ENCODE peak calls at places on chromosomes 7 and 10, in nine cellular contexts. Y, W, N, A, U, C, B, Q and X are unnamed samples.

GRCh38 chr10:44253769-44254462 is 131.0 kb downstream of the CXCL12 start:
- DNase-seq in U (no peak), Q (no peak), W (peak; percentile 95), B (no peak), Y (no peak), C (no peak), N (peak; percentile 80), A (peak; percentile 63), X (no peak)

GRCh38 chr10:96902762-96903358 is 70.8 kb downstream of the LCOR start:
- DNase-seq in W (no peak), C (no peak), A (no peak), N (no peak), Y (no peak), B (no peak), Q (no peak), U (no peak), X (no peak)

GRCh38 chr7:116966606-116967005 is 13.3 kb downstream of the ST7 start:
- DNase-seq in U (no peak), N (no peak), A (no peak), Y (no peak), B (no peak), W (no peak), C (no peak), Q (no peak), X (no peak)

GRCh38 chr7:2655870-2656614 is 24.3 kb downstream of the TTYH3 start:
- DNase-seq in Q (no peak), C (no peak), B (no peak), U (no peak), W (no peak), Y (no peak), N (no peak), A (no peak), X (no peak)

GRCh38 chr10:62594093-62594520 is 210.4 kb upstream of the ADO start:
- DNase-seq in W (peak; percentile 69), Q (peak; percentile 30), A (peak; percentile 64), U (peak; percentile 87), B (no peak), N (peak; percentile 68), C (peak; percentile 73), Y (peak; percentile 44), X (peak; percentile 77)

GRCh38 chr7:43248961-43249807 is 136.7 kb downstream of the HECW1 start:
- DNase-seq in C (no peak), B (no peak), N (no peak), U (peak; percentile 89), W (no peak), Y (no peak), A (peak; percentile 74), Q (no peak), X (peak; percentile 62)

GRCh38 chr7:34128762-34129161 is 223.4 kb downstream of the BMPER start:
- DNase-seq in U (no peak), A (peak; percentile 20), N (no peak), C (no peak), Y (no peak), W (peak; percentile 64), Q (no peak), B (no peak), X (no peak)

GRCh38 chr10:114492351-114493037 is 88.2 kb upstream of the AFAP1L2 start:
- DNase-seq in A (no peak), B (no peak), C (no peak), W (peak; percentile 49), Q (no peak), N (peak; percentile 45), U (no peak), Y (no peak), X (no peak)

GRCh38 chr7:140734096-140734495 is 37.6 kb downstream of the NDUFB2 start:
- DNase-seq in A (no peak), Q (no peak), U (no peak), N (no peak), W (no peak), Y (no peak), C (no peak), B (no peak), X (no peak)

GRCh38 chr10:86047588-86047987 is 319.0 kb downstream of the GRID1 start:
- DNase-seq in Q (no peak), C (no peak), U (no peak), A (no peak), B (no peak), Y (no peak), W (no peak), N (no peak), X (no peak)

GRCh38 chr7:33821970-33822369 is 83.4 kb upstream of the BMPER start:
- DNase-seq in C (peak; percentile 4), B (no peak), N (no peak), A (no peak), U (no peak), Y (no peak), W (no peak), Q (no peak), X (no peak)

GRCh38 chr7:17304926-17305325 is 6.5 kb downstream of the AHR start:
- DNase-seq in A (peak; percentile 94), U (no peak), Y (no peak), N (peak; percentile 94), W (peak; percentile 86), B (no peak), Q (no peak), C (peak; percentile 42), X (peak; percentile 71)

GRCh38 chr7:17680026-17680425 is 260.3 kb downstream of the SNX13 start:
- DNase-seq in C (peak; percentile 77), A (peak; percentile 94), B (no peak), Y (no peak), U (no peak), N (peak; percentile 96), Q (no peak), W (peak; percentile 95), X (no peak)

GRCh38 chr7:106127984-106128780 is 16.1 kb upstream of the SYPL1 start:
- DNase-seq in C (peak; percentile 72), B (no peak), Q (no peak), Y (no peak), A (no peak), U (no peak), W (peak; percentile 20), N (peak; percentile 23), X (no peak)

GRCh38 chr10:110754375-110755120 is 110.4 kb downstream of the RBM20 start:
- DNase-seq in B (no peak), Q (no peak), W (no peak), Y (no peak), N (no peak), U (no peak), C (no peak), A (no peak), X (no peak)

GRCh38 chr10:31172925-31173324 is 141.3 kb upstream of the ZNF438 start:
- DNase-seq in Y (no peak), C (no peak), N (no peak), B (no peak), W (no peak), Q (no peak), U (no peak), A (no peak), X (no peak)

GRCh38 chr10:4034907-4035581 is 250.0 kb upstream of the KLF6 start:
- DNase-seq in Q (no peak), Y (no peak), A (no peak), B (no peak), N (peak; percentile 57), W (peak; percentile 22), C (peak; percentile 36), U (no peak), X (peak; percentile 2)

GRCh38 chr7:29987083-29987482 is 2.5 kb downstream of the SCRN1 start:
- DNase-seq in Y (peak; percentile 54), U (no peak), B (no peak), A (peak; percentile 3), N (peak; percentile 68), W (peak; percentile 34), C (no peak), Q (no peak), X (no peak)

GRCh38 chr10:124016795-124017375 is 76.5 kb downstream of the CHST15 start:
- DNase-seq in B (no peak), Q (no peak), U (peak; percentile 59), Y (no peak), W (no peak), C (peak; percentile 21), N (no peak), A (no peak), X (no peak)

GRCh38 chr10:124349231-124349992 is 69.3 kb downstream of the OAT start:
- DNase-seq in N (no peak), B (no peak), Q (no peak), U (no peak), W (no peak), A (no peak), Y (no peak), C (no peak), X (no peak)

GRCh38 chr7:140678816-140679130 is 6.0 kb downstream of the ADCK2 start:
- DNase-seq in U (no peak), Q (no peak), A (no peak), Y (no peak), N (no peak), C (no peak), W (no peak), B (no peak), X (no peak)

GRCh38 chr7:33743594-33743993 is 161.7 kb upstream of the BMPER start:
- DNase-seq in U (no peak), B (no peak), W (peak; percentile 98), A (peak; percentile 96), C (peak; percentile 18), Y (no peak), N (no peak), Q (no peak), X (no peak)

GRCh38 chr7:157961731-157962457 is 625.1 kb downstream of the DNAJB6 start:
- DNase-seq in N (no peak), Q (no peak), W (no peak), B (peak; percentile 38), A (no peak), Y (no peak), U (no peak), C (no peak), X (no peak)

GRCh38 chr7:157851501-157852067 is 514.8 kb downstream of the DNAJB6 start:
- DNase-seq in W (no peak), Q (peak; percentile 37), U (peak; percentile 83), C (peak; percentile 4), N (no peak), A (no peak), B (peak; percentile 64), Y (no peak), X (no peak)

GRCh38 chr7:90596745-90597526 is 815 bp downstream of the CDK14 start:
- DNase-seq in W (peak; percentile 58), U (no peak), B (no peak), C (peak; percentile 17), N (peak; percentile 49), Q (no peak), Y (peak; percentile 27), A (peak; percentile 56), X (peak; percentile 13)

GRCh38 chr10:31623466-31623865 is 304.4 kb downstream of the ZEB1 start:
- DNase-seq in W (peak; percentile 65), N (no peak), C (no peak), B (no peak), Q (no peak), A (no peak), U (no peak), Y (no peak), X (no peak)

GRCh38 chr10:84537447-84537931 is 209.1 kb downstream of the CCSER2 start:
- DNase-seq in Q (no peak), Y (peak; percentile 71), B (peak; percentile 21), C (peak; percentile 85), N (peak; percentile 72), W (peak; percentile 75), U (peak; percentile 86), A (peak; percentile 68), X (peak; percentile 37)

GRCh38 chr7:140146574-140146973 is 30.2 kb downstream of the KDM7A start:
- DNase-seq in Q (no peak), U (no peak), N (peak; percentile 52), C (no peak), A (no peak), Y (no peak), W (no peak), B (no peak), X (no peak)

GRCh38 chr7:103413407-103413806 is 32.6 kb downstream of the SLC26A5 start:
- DNase-seq in Q (no peak), C (no peak), W (no peak), N (no peak), Y (no peak), U (no peak), B (no peak), A (no peak), X (no peak)

GRCh38 chr10:132838346-132838970 is 52.5 kb upstream of the NKX6-2 start:
- DNase-seq in A (no peak), B (no peak), C (no peak), U (peak; percentile 83), W (no peak), Q (no peak), N (no peak), Y (no peak), X (no peak)

GRCh38 chr7:140219672-140220520 is 43.1 kb upstream of the KDM7A start:
- DNase-seq in C (peak; percentile 70), N (no peak), B (peak; percentile 43), U (no peak), A (no peak), Y (no peak), W (no peak), Q (no peak), X (no peak)